ENCODE peak calls at places on chromosomes 11 and 22, in six cellular contexts. R is adrenal gland, Y is RWPE2, J is IMR-90, H is endothelial cell, V is mucosa of descending colon. Q is an unnamed sample.

GRCh38 chr11:104736503-104736902 is 161.8 kb downstream of the CASP12 start:
- DNase-seq in V (no peak), Y (no peak), J (no peak), R (no peak), H (no peak), Q (no peak)

GRCh38 chr22:45686004-45686403 is 14.4 kb downstream of the ATXN10 start:
- DNase-seq in R (no peak), J (peak), Y (no peak), V (no peak), H (no peak), Q (no peak)

GRCh38 chr11:61917043-61917356 is 366 bp downstream of the RAB3IL1 start:
- DNase-seq in H (no peak), V (no peak), J (no peak), R (no peak), Y (peak), Q (no peak)

GRCh38 chr22:49502126-49502826 is 325.4 kb downstream of the BRD1 start:
- DNase-seq in V (no peak), Y (no peak), J (no peak), R (no peak), H (no peak), Q (no peak)

GRCh38 chr11:73185680-73186293 is 32.3 kb upstream of the P2RY2 start:
- DNase-seq in V (no peak), Y (peak), H (no peak), R (no peak), J (peak), Q (peak)

GRCh38 chr22:23376256-23376655 is 195.9 kb downstream of the BCR start:
- DNase-seq in J (no peak), Y (no peak), V (peak), H (peak), R (no peak), Q (peak)

GRCh38 chr11:3095712-3096361 is 38.6 kb upstream of the CARS1 start:
- DNase-seq in H (no peak), Y (no peak), J (peak), R (peak), V (no peak), Q (peak)

GRCh38 chr11:134242376-134242775 is 10.8 kb downstream of the THYN1 start:
- DNase-seq in Y (no peak), V (no peak), R (no peak), H (no peak), J (no peak), Q (no peak)

GRCh38 chr11:10592331-10592730 is 23.9 kb upstream of the LYVE1 start:
- DNase-seq in V (no peak), H (no peak), R (no peak), J (peak), Y (no peak), Q (peak)

GRCh38 chr11:78371221-78371899 is 46.3 kb downstream of the GAB2 start:
- DNase-seq in H (no peak), J (no peak), R (no peak), V (no peak), Y (no peak), Q (no peak)

GRCh38 chr11:70481625-70482528 is 83.5 kb downstream of the CTTN start:
- DNase-seq in J (peak), H (no peak), R (peak), V (no peak), Y (no peak), Q (peak)

GRCh38 chr11:58575377-58576020 is at the start of gene LPXN:
- DNase-seq in R (peak), V (no peak), J (peak), Y (no peak), H (no peak), Q (peak)

GRCh38 chr11:75450826-75451783 is 18.1 kb upstream of the KLHL35 start:
- DNase-seq in J (no peak), H (peak), V (no peak), R (no peak), Y (no peak), Q (no peak)
- TF ChIP-seq CTCF in J (peak), H (peak), V (peak), R (peak), Y (peak), Q (peak)

GRCh38 chr11:120306519-120307242 is 18.4 kb upstream of the TLCD5 start:
- DNase-seq in J (peak), H (no peak), R (peak), V (peak), Y (peak), Q (peak)
- TF ChIP-seq CTCF in J (peak), H (no peak), R (no peak), V (no peak), Y (peak), Q (peak)

GRCh38 chr11:123430736-123431356 is 777 bp downstream of the GRAMD1B start:
- DNase-seq in R (peak), H (peak), V (peak), Y (no peak), J (peak), Q (peak)

GRCh38 chr11:123437236-123437979 is 7.3 kb downstream of the GRAMD1B start:
- DNase-seq in J (no peak), H (no peak), R (no peak), V (no peak), Y (no peak), Q (no peak)

GRCh38 chr11:123434911-123435310 is 4.8 kb downstream of the GRAMD1B start:
- DNase-seq in H (no peak), Y (no peak), R (no peak), V (no peak), J (no peak), Q (no peak)

GRCh38 chr11:123431619-123432018 is 1.6 kb downstream of the GRAMD1B start:
- DNase-seq in V (no peak), Y (no peak), R (no peak), H (no peak), J (peak), Q (no peak)

DNA sequence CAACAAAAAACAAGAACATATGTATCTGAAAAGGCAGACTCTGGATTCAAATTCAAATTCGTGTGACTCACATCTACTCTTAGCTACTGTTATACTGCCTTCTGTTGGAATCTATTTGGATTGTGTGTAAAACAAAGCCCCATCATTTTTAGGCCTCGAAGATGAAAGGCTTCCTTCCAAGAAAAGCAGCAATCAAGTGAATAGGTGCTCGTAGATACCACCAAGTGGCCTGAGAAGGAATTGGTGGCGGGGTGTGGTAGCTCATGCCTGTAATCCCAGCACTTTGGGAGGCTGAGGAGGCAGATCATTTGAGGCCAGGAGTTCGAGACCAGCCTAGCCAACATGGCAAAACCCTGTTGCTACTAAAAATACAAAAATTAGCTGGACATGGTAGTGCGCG is 4.2 kb downstream of the GRAMD1B start:
- DNase-seq in H (peak), Y (no peak), J (peak), V (no peak), R (peak), Q (peak)
- TF ChIP-seq CTCF in H (peak), Y (peak), J (peak), V (no peak), R (peak), Q (peak)

DNA sequence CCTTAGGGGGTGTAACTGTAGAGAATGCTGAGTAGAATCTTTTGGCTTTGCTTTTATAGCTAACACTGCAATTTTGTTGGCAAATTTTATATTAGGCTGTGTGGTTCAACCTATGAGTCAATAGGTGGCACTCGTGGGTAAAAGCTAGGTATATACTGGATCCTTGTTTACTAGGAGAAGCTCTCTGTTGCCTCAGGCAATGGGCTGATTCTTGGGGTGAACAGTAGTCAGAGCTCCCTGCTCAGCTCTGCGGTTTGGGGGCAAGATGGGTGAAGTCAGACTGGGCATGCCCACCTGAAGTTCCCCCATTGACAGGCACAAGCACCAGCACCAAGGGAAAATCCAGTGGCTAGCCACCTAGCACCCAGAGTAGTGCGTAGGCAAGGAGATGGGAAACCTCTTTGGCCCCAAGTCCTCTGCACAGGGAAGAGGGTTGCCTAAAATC is 238.7 kb downstream of the FAM181B start:
- DNase-seq in Y (no peak), J (no peak), H (no peak), V (no peak), R (peak), Q (no peak)
- TF ChIP-seq CTCF in Y (peak), J (peak), H (no peak), V (no peak), R (peak), Q (no peak)

GRCh38 chr11:119643212-119643877 is 85.7 kb downstream of the NECTIN1 start:
- DNase-seq in Y (no peak), R (no peak), H (no peak), J (no peak), V (no peak), Q (no peak)

GRCh38 chr11:119644502-119644901 is 84.5 kb downstream of the NECTIN1 start:
- DNase-seq in J (no peak), V (no peak), H (no peak), Y (no peak), R (no peak), Q (no peak)

GRCh38 chr11:119639642-119640205 is 89.3 kb downstream of the NECTIN1 start:
- DNase-seq in V (no peak), Y (no peak), J (no peak), R (no peak), H (no peak), Q (no peak)

GRCh38 chr11:119643878-119644225 is 85.1 kb downstream of the NECTIN1 start:
- DNase-seq in H (no peak), Y (no peak), V (no peak), R (no peak), J (no peak), Q (no peak)

DNA sequence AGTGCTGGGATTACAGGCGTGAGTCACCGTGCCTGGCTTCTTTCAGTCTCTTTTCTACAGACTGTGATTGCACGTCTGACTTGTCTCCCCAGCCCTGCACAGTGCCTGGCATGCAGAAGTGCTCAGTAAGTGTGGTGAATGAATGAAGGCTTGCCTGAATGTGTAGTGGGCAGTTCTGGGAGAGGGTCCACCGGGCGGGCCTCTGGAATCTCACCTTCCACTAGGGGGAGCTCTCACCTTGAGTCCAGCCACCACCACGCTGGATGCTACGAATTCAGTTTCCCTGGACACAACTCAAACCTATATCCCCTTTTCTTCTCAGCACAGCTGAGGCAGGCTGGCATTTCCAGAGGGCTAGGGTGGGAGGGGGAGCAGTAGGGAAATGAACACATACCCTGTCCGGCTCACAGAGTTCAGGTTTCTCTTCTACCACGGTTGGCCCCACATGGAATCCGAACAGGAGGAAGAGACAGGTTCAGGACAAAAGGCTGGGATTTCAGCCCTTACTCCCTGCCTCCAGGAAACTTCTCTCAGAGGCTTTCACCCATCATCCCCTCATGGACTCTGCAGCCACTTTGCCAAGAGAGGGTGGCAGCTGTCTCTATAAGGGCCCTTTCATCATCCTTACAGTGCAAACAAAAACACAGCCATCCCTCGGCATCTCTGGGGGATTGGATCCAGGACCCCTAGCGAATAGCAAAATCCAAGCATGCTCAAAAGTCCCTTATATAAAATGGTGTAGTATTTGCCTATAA is 86.8 kb downstream of the NECTIN1 start:
- DNase-seq in V (no peak), Y (no peak), H (no peak), J (peak), R (no peak), Q (peak)
- TF ChIP-seq CTCF in V (peak), Y (peak), H (peak), J (peak), R (no peak), Q (peak)

GRCh38 chr22:43094085-43094484 is 4.9 kb upstream of the TTLL1 start:
- DNase-seq in Y (no peak), V (peak), H (no peak), J (peak), R (peak), Q (peak)
- TF ChIP-seq CTCF in Y (peak), V (no peak), H (no peak), J (no peak), R (peak), Q (peak)

GRCh38 chr11:20634044-20634443 is 34.6 kb downstream of the SLC6A5 start:
- DNase-seq in R (no peak), Y (no peak), H (no peak), J (no peak), V (no peak), Q (no peak)
- TF ChIP-seq CTCF in R (no peak), Y (no peak), H (no peak), J (no peak), V (no peak), Q (no peak)

GRCh38 chr11:35466058-35466457 is 46.7 kb upstream of the SLC1A2 start:
- DNase-seq in V (no peak), J (no peak), R (no peak), H (no peak), Y (no peak), Q (no peak)

GRCh38 chr11:35464308-35464707 is 45.0 kb upstream of the SLC1A2 start:
- DNase-seq in H (peak), V (no peak), J (no peak), R (no peak), Y (no peak), Q (no peak)

GRCh38 chr11:35463211-35463810 is 44.0 kb upstream of the SLC1A2 start:
- DNase-seq in H (no peak), V (no peak), R (no peak), Y (no peak), J (no peak), Q (no peak)

GRCh38 chr11:35458846-35459245 is 39.5 kb upstream of the SLC1A2 start:
- DNase-seq in V (no peak), J (no peak), R (peak), Y (no peak), H (no peak), Q (no peak)

DNA sequence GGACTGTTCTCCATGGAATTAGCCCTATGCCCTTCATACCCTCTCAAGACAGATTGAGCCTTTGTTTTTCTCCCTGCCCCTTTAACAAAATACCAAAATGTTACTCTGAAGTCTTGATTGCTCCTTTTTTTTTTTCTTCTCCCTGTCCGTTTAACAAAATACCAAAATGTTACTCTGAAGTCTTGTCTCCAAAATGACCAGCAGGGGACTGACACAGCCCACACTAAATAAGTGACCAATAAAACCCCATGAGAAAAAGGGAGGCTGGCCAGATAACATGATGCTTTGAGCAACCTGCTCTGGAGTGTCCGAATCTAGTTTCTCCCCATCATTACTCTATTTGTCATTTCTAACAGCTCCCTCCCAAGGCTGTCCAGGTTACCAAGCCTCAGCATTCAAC is 42.6 kb upstream of the SLC1A2 start:
- DNase-seq in H (no peak), V (no peak), Y (no peak), R (no peak), J (no peak), Q (no peak)
- TF ChIP-seq CTCF in H (no peak), V (no peak), Y (peak), R (no peak), J (no peak), Q (peak)

Q was measured in HFFc6.